ENCODE peak calls at places on chromosomes 12 and 14, in five cellular contexts. C is K562, L is HepG2, N is A549, R is GM12878. Y is an unnamed sample.

GRCh38 chr14:43411841-43412240 is 1095.2 kb downstream of the FSCB start:
- DNase-seq in C (no peak), L (no peak), N (no peak), R (no peak), Y (no peak)

GRCh38 chr12:130951636-130952035 is 2.1 kb upstream of the ADGRD1 start:
- DNase-seq in C (no peak), L (no peak), N (no peak), R (no peak), Y (no peak)

GRCh38 chr12:111792155-111792876 is 25.6 kb downstream of the ALDH2 start:
- DNase-seq in C (peak; percentile 67), L (no peak), N (no peak), R (no peak), Y (no peak)

GRCh38 chr12:54704187-54704586 is 56.0 kb upstream of the DCD start:
- DNase-seq in C (no peak), L (no peak), N (no peak), R (no peak), Y (no peak)

GRCh38 chr12:53956914-53957536 is 2.3 kb downstream of the HOXC12 start:
- DNase-seq in C (no peak), L (no peak), N (no peak), R (no peak), Y (no peak)

GRCh38 chr14:33930464-33930863 is 20.4 kb downstream of the EGLN3 start:
- DNase-seq in C (no peak), L (no peak), N (no peak), R (no peak), Y (no peak)

GRCh38 chr12:54259194-54260011 is 20.5 kb downstream of the CBX5 start:
- DNase-seq in C (peak; percentile 93), L (no peak), N (peak; percentile 95), R (peak; percentile 42), Y (peak; percentile 89)

GRCh38 chr14:62689741-62690140 is 355.5 kb downstream of the KCNH5 start:
- DNase-seq in C (no peak), L (peak; percentile 66), N (no peak), R (no peak), Y (no peak)

GRCh38 chr14:106204063-106204462 is 677.7 kb downstream of the TMEM121 start:
- DNase-seq in C (peak; percentile 27), L (no peak), N (no peak), R (no peak), Y (no peak)

GRCh38 chr12:15428632-15429031 is 106.3 kb downstream of the PTPRO start:
- DNase-seq in C (no peak), L (no peak), N (no peak), R (no peak), Y (no peak)

GRCh38 chr14:102491786-102492522 is 17.6 kb downstream of the ANKRD9 start:
- DNase-seq in C (no peak), L (no peak), N (no peak), R (no peak), Y (no peak)

GRCh38 chr12:63276537-63277365 is 125.8 kb upstream of the AVPR1A start:
- DNase-seq in C (peak; percentile 38), L (peak; percentile 44), N (no peak), R (no peak), Y (peak; percentile 69)
- TF ChIP-seq HDAC2 in C (no peak), L (no peak), N (no peak), R (no peak), Y (no peak)

GRCh38 chr12:76764856-76765255 is 941 bp downstream of the ZDHHC17 start:
- DNase-seq in C (peak; percentile 37), L (peak; percentile 4), N (no peak), R (no peak), Y (no peak)
- TF ChIP-seq USF2 in C (no peak), L (no peak), N (no peak), R (no peak), Y (no peak)

GRCh38 chr12:132828706-132829534 is at the start of gene GOLGA3:
- DNase-seq in C (peak; percentile 97), L (peak; percentile 87), N (peak; percentile 95), R (peak; percentile 68), Y (peak; percentile 92)

GRCh38 chr12:132825861-132826260 is 2.8 kb downstream of the GOLGA3 start:
- DNase-seq in C (no peak), L (no peak), N (no peak), R (no peak), Y (no peak)

GRCh38 chr12:132831771-132832170 is 3.1 kb upstream of the GOLGA3 start:
- DNase-seq in C (no peak), L (no peak), N (no peak), R (no peak), Y (no peak)

GRCh38 chr12:132825089-132825488 is 3.6 kb downstream of the GOLGA3 start:
- DNase-seq in C (no peak), L (no peak), N (no peak), R (no peak), Y (no peak)

DNA sequence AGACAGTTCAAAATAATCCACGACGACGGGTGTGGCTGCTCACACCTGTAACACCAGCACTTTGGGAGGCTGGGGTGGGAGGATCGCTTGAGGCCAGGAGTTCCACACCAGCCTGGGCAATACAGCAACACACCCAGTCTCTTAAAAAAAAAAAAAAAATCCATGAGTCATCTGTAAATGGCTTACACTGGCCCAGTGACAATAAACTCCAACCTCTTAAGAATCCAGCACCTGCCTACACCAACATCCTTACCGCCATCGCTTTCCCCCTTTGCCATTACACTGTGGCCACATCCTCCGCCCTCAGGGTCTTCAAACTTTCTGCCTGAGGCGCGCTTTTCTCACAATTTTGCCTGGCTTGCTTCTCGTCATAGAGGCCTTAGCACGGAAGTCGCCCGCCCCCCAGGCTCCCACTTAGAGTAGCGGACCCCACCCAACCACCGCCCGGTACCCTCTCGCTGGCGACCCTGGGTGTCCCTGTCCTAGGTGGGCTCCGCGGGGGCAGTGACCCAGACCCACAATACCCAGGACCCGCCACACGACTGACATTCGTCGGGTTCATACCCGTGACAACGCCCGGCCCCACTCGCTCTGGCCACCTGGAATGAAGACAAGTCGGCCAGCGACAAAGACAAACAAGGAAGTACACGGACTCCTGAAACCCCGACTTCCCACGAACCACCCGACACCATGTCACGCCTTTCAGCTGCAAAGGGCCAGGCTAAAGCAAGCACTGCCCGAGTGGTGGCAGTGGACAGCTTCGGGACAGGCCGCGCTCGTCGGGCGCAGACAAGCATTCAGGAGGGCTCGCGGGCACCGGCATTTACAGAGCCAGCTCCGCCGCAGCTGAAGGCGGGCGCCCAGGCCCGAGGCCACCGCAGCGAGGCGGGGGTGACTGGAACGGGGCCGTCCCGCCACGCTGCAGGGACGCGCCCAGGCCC is 636 bp downstream of the GOLGA3 start:
- DNase-seq in C (peak; percentile 53), L (peak; percentile 28), N (peak; percentile 46), R (no peak), Y (no peak)
- TF ChIP-seq HDAC2 in C (no peak), L (no peak), N (no peak), R (no peak), Y (no peak)

DNA sequence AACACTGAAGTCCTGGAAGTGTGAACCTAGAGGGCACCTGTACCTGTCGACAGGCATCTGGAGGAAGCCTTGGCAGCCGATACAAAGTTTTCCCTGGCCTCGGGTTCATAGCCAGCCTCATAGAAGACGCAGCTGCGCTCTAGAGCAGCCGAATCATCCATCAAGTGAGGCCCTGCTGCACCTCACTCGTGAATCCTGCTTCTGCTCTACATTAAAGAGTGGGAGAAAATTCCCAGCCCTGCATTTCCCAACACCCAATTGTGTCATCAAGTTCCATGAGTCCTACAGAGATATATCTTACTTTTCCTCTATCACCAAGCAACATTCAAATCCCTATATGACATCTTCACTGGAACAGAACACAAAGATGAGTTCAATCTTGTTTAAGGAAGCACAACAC is 139.4 kb downstream of the TTC7B start:
- DNase-seq in C (no peak), L (no peak), N (no peak), R (no peak), Y (no peak)
- TF ChIP-seq USF2 in C (no peak), L (no peak), N (no peak), R (no peak), Y (no peak)

GRCh38 chr12:106173442-106173841 is 34.7 kb upstream of the NUAK1 start:
- DNase-seq in C (no peak), L (no peak), N (no peak), R (no peak), Y (no peak)

GRCh38 chr12:106171117-106171750 is 32.5 kb upstream of the NUAK1 start:
- DNase-seq in C (no peak), L (no peak), N (no peak), R (no peak), Y (no peak)

GRCh38 chr12:106174876-106175275 is 36.1 kb upstream of the NUAK1 start:
- DNase-seq in C (no peak), L (peak; percentile 11), N (no peak), R (no peak), Y (no peak)

GRCh38 chr12:106170285-106170684 is 31.5 kb upstream of the NUAK1 start:
- DNase-seq in C (no peak), L (no peak), N (no peak), R (no peak), Y (no peak)
- TF ChIP-seq HDAC2 in C (no peak), L (no peak), N (no peak), R (no peak), Y (no peak)